ENCODE peak calls at places on chromosomes 6 and 20, in four cellular contexts. R is ovary, B is suprapubic skin, J is H1. S is an unnamed sample.

GRCh38 chr6:123503619-123504018 is 133.1 kb downstream of the TRDN start:
- DNase-seq in R (no peak), B (no peak), J (no peak), S (no peak)

GRCh38 chr6:17458971-17459370 is 65.6 kb downstream of the CAP2 start:
- DNase-seq in R (no peak), B (no peak), J (no peak), S (no peak)

GRCh38 chr6:80438728-80439127 is 332.3 kb downstream of the BCKDHB start:
- DNase-seq in R (no peak), B (no peak), J (no peak), S (no peak)

GRCh38 chr6:85126448-85127178 is 323.3 kb upstream of the NT5E start:
- DNase-seq in R (no peak), B (peak; percentile 82), J (peak; percentile 82), S (peak; percentile 34)

GRCh38 chr6:85756982-85757381 is 114.3 kb upstream of the SYNCRIP start:
- DNase-seq in R (no peak), B (no peak), J (no peak), S (no peak)

GRCh38 chr20:4160761-4161305 is 145.5 kb upstream of the RNF24 start:
- DNase-seq in R (peak; percentile 70), B (no peak), J (peak; percentile 50), S (peak; percentile 38)

GRCh38 chr6:76420094-76420493 is 347.6 kb upstream of the IMPG1 start:
- DNase-seq in R (no peak), B (no peak), J (no peak), S (no peak)

GRCh38 chr6:147017153-147017552 is 187.1 kb upstream of the STXBP5 start:
- DNase-seq in R (no peak), B (no peak), J (no peak), S (no peak)

GRCh38 chr20:41664584-41664983 is 46.4 kb upstream of the CHD6 start:
- DNase-seq in R (no peak), B (no peak), J (no peak), S (no peak)

GRCh38 chr20:3248993-3249347 is 10.0 kb upstream of the SLC4A11 start:
- DNase-seq in R (no peak), B (no peak), J (no peak), S (no peak)

GRCh38 chr6:124535746-124536145 is 426.5 kb upstream of the RNF217 start:
- DNase-seq in R (no peak), B (no peak), J (no peak), S (no peak)

GRCh38 chr6:167517546-167517945 is 192.7 kb downstream of the TTLL2 start:
- DNase-seq in R (no peak), B (no peak), J (no peak), S (no peak)

GRCh38 chr20:10427060-10427692 is 6.8 kb downstream of the MKKS start:
- DNase-seq in R (peak; percentile 78), B (no peak), J (no peak), S (peak; percentile 60)

GRCh38 chr20:44618318-44618731 is 33.2 kb downstream of the ADA start:
- DNase-seq in R (peak; percentile 45), B (no peak), J (no peak), S (no peak)

GRCh38 chr6:2857580-2858337 is 16.1 kb upstream of the SERPINB1 start:
- DNase-seq in R (peak; percentile 85), B (no peak), J (no peak), S (no peak)

GRCh38 chr6:116287668-116288282 is 8.0 kb upstream of the TSPYL1 start:
- DNase-seq in R (no peak), B (no peak), J (no peak), S (no peak)

GRCh38 chr6:31419842-31420241 is 16.4 kb downstream of the MICA start:
- DNase-seq in R (no peak), B (no peak), J (peak; percentile 24), S (no peak)

GRCh38 chr6:46011241-46012085 is 4.2 kb downstream of the CLIC5 start:
- DNase-seq in R (no peak), B (no peak), J (no peak), S (no peak)

GRCh38 chr20:38063911-38064310 is 30.4 kb downstream of the RPRD1B start:
- DNase-seq in R (no peak), B (no peak), J (no peak), S (no peak)

GRCh38 chr6:85462673-85463072 is 12.8 kb downstream of the NT5E start:
- DNase-seq in R (no peak), B (no peak), J (no peak), S (no peak)

GRCh38 chr20:63678071-63678470 is 18.4 kb upstream of the TNFRSF6B start:
- DNase-seq in R (no peak), B (no peak), J (no peak), S (no peak)

GRCh38 chr20:56391037-56391436 is 978 bp downstream of the AURKA start:
- DNase-seq in R (no peak), B (no peak), J (no peak), S (no peak)

GRCh38 chr20:34364013-34364382 is 925 bp downstream of the ITCH start:
- DNase-seq in R (no peak), B (no peak), J (no peak), S (peak; percentile 18)

GRCh38 chr6:136463796-136464542 is 86.3 kb downstream of the MAP7 start:
- DNase-seq in R (no peak), B (no peak), J (no peak), S (no peak)

GRCh38 chr20:39700527-39700926 is 738.4 kb downstream of the DHX35 start:
- DNase-seq in R (no peak), B (no peak), J (no peak), S (no peak)

GRCh38 chr6:165988306-165988756 is 179.3 kb downstream of the TBXT start:
- DNase-seq in R (no peak), B (no peak), J (peak; percentile 78), S (no peak)

GRCh38 chr20:6388666-6389197 is 265.9 kb upstream of the FERMT1 start:
- DNase-seq in R (no peak), B (no peak), J (no peak), S (no peak)

GRCh38 chr20:61979090-61979489 is 86.6 kb downstream of the TAF4 start:
- DNase-seq in R (no peak), B (no peak), J (no peak), S (no peak)

GRCh38 chr20:8963330-8963729 is 105.6 kb upstream of the PLCB4 start:
- DNase-seq in R (no peak), B (no peak), J (no peak), S (no peak)

GRCh38 chr6:12182676-12183075 is 107.5 kb upstream of the EDN1 start:
- DNase-seq in R (no peak), B (no peak), J (no peak), S (no peak)

GRCh38 chr6:159249150-159249549 is 80.0 kb downstream of the FNDC1 start:
- DNase-seq in R (no peak), B (no peak), J (no peak), S (no peak)

GRCh38 chr6:22149501-22150490 is 147.0 kb downstream of the PRL start:
- DNase-seq in R (no peak), B (no peak), J (no peak), S (no peak)

GRCh38 chr6:47064274-47064673 is 22.1 kb upstream of the ADGRF1 start:
- DNase-seq in R (no peak), B (no peak), J (no peak), S (no peak)

GRCh38 chr6:109743739-109744138 is 52.6 kb downstream of the FIG4 start:
- DNase-seq in R (no peak), B (no peak), J (no peak), S (no peak)

GRCh38 chr6:134675110-134676038 is 274.5 kb downstream of the ALDH8A1 start:
- DNase-seq in R (no peak), B (no peak), J (no peak), S (no peak)

GRCh38 chr20:42366626-42367025 is 748.4 kb upstream of the CHD6 start:
- DNase-seq in R (no peak), B (no peak), J (no peak), S (no peak)

GRCh38 chr20:38804682-38805501 is 605 bp upstream of the PPP1R16B start:
- DNase-seq in R (no peak), B (no peak), J (no peak), S (no peak)

GRCh38 chr20:48525400-48525799 is 302.4 kb downstream of the PREX1 start:
- DNase-seq in R (no peak), B (no peak), J (peak; percentile 4), S (no peak)

DNA sequence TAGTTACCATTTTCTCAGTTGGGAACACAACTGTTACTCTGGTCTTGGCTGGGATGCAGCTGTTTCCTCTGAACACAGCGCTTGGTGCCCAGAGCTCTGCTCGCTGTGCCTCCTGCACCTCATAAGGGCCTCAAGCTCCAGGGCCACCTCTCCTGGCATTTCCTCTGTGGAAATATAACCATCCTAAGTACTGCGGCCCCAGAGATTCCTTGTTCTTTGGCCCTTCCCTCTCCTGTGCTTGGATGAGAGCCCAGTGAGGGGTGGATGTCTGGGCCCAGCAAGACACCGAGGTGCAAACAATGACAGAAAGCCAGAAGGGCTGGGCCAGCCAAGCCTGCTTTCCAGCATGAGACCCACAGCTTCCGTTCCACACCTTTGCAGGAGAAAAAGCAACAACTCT is 169.9 kb upstream of the CST7 start:
- DNase-seq in R (no peak), B (peak; percentile 26), J (no peak), S (no peak)
- TF ChIP-seq EP300 in R (no peak), B (no peak), J (no peak), S (no peak)

GRCh38 chr20:46293084-46293483 is 15.2 kb downstream of the CDH22 start:
- DNase-seq in R (no peak), B (no peak), J (no peak), S (no peak)

GRCh38 chr20:46285740-46286139 is 22.6 kb downstream of the CDH22 start:
- DNase-seq in R (no peak), B (no peak), J (no peak), S (no peak)

GRCh38 chr20:46286380-46286779 is 21.9 kb downstream of the CDH22 start:
- DNase-seq in R (no peak), B (no peak), J (no peak), S (no peak)

GRCh38 chr20:46286977-46287376 is 21.3 kb downstream of the CDH22 start:
- DNase-seq in R (no peak), B (no peak), J (no peak), S (no peak)

DNA sequence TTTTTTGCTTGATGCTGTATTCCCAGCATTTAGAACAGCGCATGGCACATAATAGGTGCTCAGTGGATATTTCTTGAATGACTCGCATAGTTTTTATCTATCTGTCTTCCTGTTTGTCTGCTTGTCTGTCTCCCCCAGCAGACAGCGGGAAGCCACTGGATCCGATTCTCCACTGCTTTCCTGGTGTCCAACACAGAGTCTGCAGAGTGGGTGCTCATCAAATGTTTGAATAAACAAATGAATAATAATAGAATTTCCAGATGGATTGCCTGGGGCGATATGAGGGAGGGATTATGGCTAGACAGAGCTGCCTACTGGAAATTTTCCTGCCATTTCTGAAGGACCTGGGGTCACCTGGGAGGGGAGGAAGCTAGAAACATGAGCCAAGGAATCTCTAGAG is 18.9 kb downstream of the CDH22 start:
- DNase-seq in R (no peak), B (no peak), J (no peak), S (no peak)
- TF ChIP-seq POLR2A in R (no peak), B (no peak), J (no peak), S (no peak)

GRCh38 chr20:25390538-25391528 is at the start of gene ABHD12:
- DNase-seq in R (peak; percentile 96), B (peak; percentile 98), J (peak; percentile 92), S (peak; percentile 88)
- TF ChIP-seq EP300 in R (no peak), B (no peak), J (no peak), S (peak; percentile 88)

GRCh38 chr6:144793744-144794143 is 508.6 kb downstream of the UTRN start:
- DNase-seq in R (no peak), B (no peak), J (no peak), S (no peak)
- TF ChIP-seq POLR2A in R (no peak), B (no peak), J (no peak), S (no peak)